ENCODE peak calls at places on chromosome 17, in six cellular contexts. H is GM12891, K is GM12878, O is H1, F is HepG2, R is K562. C is an unnamed sample.
A peak's percentile ranks its signal among the peaks of the same experiment; 100 is the strongest.

GRCh38 chr17:41529491-41529915 is 1.4 kb upstream of the KRT19 start:
- DNase-seq in O (no peak), R (no peak), K (no peak), F (no peak), H (no peak), C (no peak)

GRCh38 chr17:69711504-69711903 is 297.0 kb downstream of the MAP2K6 start:
- DNase-seq in K (no peak), O (no peak), R (no peak), F (no peak), H (no peak), C (no peak)

GRCh38 chr17:74770498-74771318 is 5.4 kb downstream of the NAT9 start:
- DNase-seq in O (no peak), R (peak; percentile 55), H (peak; percentile 75), K (no peak), F (peak; percentile 81), C (peak; percentile 74)

GRCh38 chr17:47902039-47902744 is 6.2 kb downstream of the SP2 start:
- DNase-seq in K (no peak), F (no peak), O (peak; percentile 36), H (no peak), R (peak; percentile 47), C (no peak)

GRCh38 chr17:79779088-79779529 is 1.2 kb downstream of the CBX2 start:
- DNase-seq in O (no peak), H (no peak), R (peak; percentile 39), K (no peak), F (no peak), C (no peak)

GRCh38 chr17:69331746-69332145 is 4.8 kb upstream of the ABCA5 start:
- DNase-seq in K (no peak), H (no peak), R (no peak), O (no peak), F (no peak), C (no peak)

GRCh38 chr17:58541249-58541648 is 26.8 kb upstream of the MTMR4 start:
- DNase-seq in R (peak; percentile 25), H (no peak), F (no peak), O (no peak), K (no peak), C (no peak)

GRCh38 chr17:15157051-15157450 is 108.1 kb downstream of the PMP22 start:
- DNase-seq in H (no peak), O (no peak), R (no peak), F (no peak), K (no peak), C (no peak)

GRCh38 chr17:50394711-50395110 is 2.6 kb downstream of the LRRC59 start:
- DNase-seq in F (no peak), H (no peak), K (no peak), O (no peak), R (peak; percentile 27), C (no peak)

GRCh38 chr17:43418441-43419374 is 19.9 kb downstream of the ARL4D start:
- DNase-seq in K (no peak), F (peak; percentile 56), O (no peak), R (no peak), H (no peak), C (no peak)

GRCh38 chr17:61418433-61418832 is 18.8 kb downstream of the TBX2 start:
- DNase-seq in H (no peak), F (no peak), K (no peak), O (no peak), R (no peak), C (no peak)

GRCh38 chr17:61414936-61415251 is 15.3 kb downstream of the TBX2 start:
- DNase-seq in H (no peak), O (no peak), K (no peak), R (peak; percentile 2), F (no peak), C (no peak)

GRCh38 chr17:61416211-61416539 is 16.5 kb downstream of the TBX2 start:
- DNase-seq in K (no peak), F (no peak), R (peak; percentile 2), O (no peak), H (no peak), C (no peak)

GRCh38 chr17:61415374-61416210 is 15.9 kb downstream of the TBX2 start:
- DNase-seq in H (no peak), K (no peak), F (no peak), R (peak; percentile 2), O (no peak), C (no peak)

DNA sequence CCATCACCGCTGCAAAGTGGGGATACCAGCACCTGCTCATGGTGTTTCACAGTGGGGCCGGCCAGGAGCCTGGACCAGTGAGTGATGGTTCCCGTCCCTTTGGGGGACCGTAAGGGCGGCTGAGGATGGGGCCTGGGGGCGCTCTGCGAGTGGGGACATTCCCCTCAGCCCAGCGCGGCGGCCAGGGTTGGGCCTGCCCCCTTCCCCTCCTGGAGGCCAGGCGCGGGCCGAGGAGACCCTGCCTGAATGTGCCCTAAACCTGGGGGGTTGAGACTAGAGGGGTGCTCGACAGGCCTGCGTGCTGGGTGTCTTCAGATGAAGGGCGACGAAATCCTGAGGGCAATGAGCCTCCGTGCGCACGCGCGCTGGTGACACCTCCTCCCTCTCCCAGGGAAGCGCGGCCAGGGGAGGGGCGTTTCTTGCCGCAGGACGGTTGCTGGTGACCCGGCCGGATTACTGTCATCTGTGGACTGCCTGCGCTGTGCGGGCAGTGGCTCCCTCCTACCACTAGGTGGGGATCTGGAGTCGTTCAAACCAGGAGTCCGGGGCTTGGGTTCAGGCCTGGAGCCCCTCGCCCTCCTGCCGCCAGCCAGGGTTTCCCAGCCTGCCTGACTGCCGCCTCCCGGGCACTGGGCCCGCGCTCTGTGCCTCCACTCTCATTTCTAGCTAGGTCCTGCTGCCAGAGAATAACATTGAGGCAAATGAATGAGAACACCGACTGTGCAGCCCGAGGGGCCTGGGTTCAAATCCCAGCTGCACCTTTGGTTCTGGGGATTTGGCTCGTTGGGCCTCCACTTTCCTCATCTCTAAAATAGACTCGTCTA is 17.1 kb downstream of the TBX2 start:
- DNase-seq in R (peak; percentile 90), K (no peak), F (peak; percentile 91), O (peak; percentile 85), H (peak; percentile 77), C (no peak)
- TF ChIP-seq POLR2AphosphoS5 in R (no peak), K (no peak), F (peak; percentile 46), O (no peak), H (no peak), C (no peak)

GRCh38 chr17:12489307-12489706 is 176.4 kb upstream of the MYOCD start:
- DNase-seq in K (no peak), F (no peak), H (no peak), R (no peak), O (no peak), C (no peak)

DNA sequence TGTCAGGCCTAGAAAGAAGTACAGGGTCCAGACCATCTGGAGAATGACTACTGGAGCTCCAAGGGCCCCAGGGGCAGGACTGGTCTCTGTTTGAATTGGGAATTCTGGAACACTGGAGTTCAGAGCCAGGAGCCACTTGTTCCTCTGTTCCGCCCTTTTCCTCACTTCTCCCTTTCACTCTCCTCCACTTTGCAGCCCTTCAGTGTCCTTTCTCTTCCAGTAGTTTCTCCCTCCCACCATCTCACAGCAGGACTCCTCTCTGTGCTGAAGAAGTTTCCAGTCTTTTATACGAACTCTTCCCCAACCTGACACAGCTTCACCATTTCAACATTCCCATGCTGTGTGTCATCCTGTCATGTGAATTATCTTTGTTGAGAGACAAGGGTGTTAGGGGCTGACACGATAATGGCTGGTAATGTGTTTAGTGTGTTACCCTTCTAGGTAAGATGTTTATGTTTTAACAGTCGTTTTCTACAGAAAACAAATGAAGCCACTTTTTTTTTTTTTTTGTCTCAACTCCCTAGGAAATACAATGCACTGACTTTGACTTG is 180.3 kb upstream of the MYOCD start:
- DNase-seq in F (no peak), H (no peak), O (no peak), K (no peak), R (no peak), C (no peak)
- TF ChIP-seq POLR2A in F (no peak), H (no peak), O (no peak), K (no peak), R (no peak), C (no peak)

DNA sequence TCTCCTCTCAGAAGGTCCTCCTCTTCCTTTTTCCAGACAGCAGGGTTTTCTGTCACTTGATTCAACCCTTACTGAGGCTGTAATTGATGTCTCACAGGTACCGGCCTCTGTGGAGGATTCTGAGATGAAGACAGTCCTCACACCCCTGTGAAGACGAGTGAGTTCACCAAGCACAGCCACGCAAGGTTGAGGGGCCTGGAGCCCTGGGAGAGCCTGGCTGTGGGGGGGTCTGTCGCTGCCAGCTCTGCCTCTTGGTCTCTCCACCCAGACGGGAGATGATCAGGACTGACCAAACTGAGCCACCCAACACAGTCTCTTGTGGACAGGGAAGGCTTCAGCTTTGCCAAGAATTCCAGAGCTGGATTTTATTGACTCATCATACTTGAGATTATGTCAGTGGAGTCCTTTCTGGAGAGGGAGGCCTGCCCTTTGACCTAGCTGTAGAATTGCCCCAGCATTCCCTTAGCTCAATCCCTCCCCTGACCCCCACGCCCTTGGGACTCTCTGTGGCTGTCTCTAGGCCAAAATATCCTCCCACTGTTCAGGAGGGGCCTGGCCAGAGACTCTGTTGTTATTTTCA is 51.1 kb upstream of the CRHR1 start:
- DNase-seq in O (no peak), H (no peak), F (no peak), R (no peak), K (no peak), C (no peak)
- TF ChIP-seq TAF1 in O (no peak), H (no peak), F (no peak), R (no peak), K (no peak), C (no peak)

DNA sequence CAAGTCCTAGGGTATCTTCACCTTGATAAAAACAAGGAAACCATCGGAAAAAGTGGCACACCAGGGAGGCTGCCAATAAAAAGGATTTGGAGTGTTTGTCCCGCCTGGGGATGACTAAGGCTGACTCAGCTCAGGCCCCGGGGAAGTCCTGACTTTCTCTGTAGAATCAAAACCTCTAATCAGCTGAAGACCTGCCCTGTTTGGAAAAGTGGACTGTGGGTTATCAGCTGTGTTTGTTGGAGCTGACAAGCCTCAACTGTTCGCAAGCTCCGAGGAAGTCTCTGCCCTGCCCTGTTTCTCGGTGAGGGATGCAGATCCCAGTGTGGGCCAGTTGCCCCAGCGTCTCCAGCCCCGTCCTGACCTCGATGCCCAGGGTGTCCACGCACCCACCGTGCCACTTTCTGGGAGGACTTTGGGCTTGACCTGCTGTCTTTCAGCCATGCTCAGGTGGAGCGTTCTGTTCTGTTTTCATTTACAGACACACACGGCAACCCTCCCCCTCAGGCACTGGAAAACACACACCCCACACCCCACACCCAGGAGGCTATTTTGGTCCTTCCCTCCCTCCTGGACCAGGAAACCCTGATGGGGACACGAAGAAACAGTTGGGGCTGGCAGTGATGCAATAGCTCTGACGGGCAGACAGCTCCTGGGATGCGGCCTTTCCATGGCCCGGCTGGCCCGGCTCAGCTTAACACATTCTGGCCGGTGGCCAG is 27.6 kb upstream of the PITPNA start:
- DNase-seq in F (peak; percentile 90), R (peak; percentile 52), O (no peak), K (no peak), H (no peak), C (no peak)
- TF ChIP-seq POLR2AphosphoS5 in F (no peak), R (no peak), O (no peak), K (no peak), H (no peak), C (no peak)

GRCh38 chr17:55238197-55238930 is 26.4 kb upstream of the HLF start:
- DNase-seq in F (peak; percentile 94), O (peak; percentile 89), H (peak; percentile 96), K (peak; percentile 59), R (peak; percentile 99), C (peak; percentile 91)
- TF ChIP-seq POLR2A in F (peak; percentile 66), O (peak; percentile 55), H (no peak), K (peak; percentile 73), R (no peak), C (peak; percentile 57)